ENCODE peak calls at places on chromosomes 2 and 18, in four cellular contexts. F is AG10803; B is T-helper 9 cell; X is activated CD4-positive, CD25-positive, alpha-beta regulatory T cell treated with anti-CD3 and anti-CD28 coated beads, Interleukin-2, amount 50 U/mL, for 16 hours. P is an unnamed sample.
A peak's percentile ranks its signal among the peaks of the same experiment; 100 is the strongest.

GRCh38 chr18:68056936-68057335 is 540.4 kb upstream of the DSEL start:
- DNase-seq in X (no peak), F (peak; percentile 78), B (no peak), P (no peak)

GRCh38 chr18:68874361-68874760 is 76.5 kb downstream of the CCDC102B start:
- DNase-seq in B (no peak), X (no peak), F (peak; percentile 1), P (no peak)

GRCh38 chr2:151658081-151658480 is 76.2 kb downstream of the NEB start:
- DNase-seq in F (no peak), B (no peak), X (no peak), P (no peak)

GRCh38 chr2:231227309-231228162 is 29.1 kb downstream of the ARMC9 start:
- DNase-seq in F (peak; percentile 80), B (no peak), X (peak; percentile 7), P (peak; percentile 56)

GRCh38 chr2:136211671-136212070 is 93.7 kb upstream of the CXCR4 start:
- DNase-seq in F (no peak), B (no peak), X (no peak), P (no peak)

GRCh38 chr2:174594451-174594850 is 3.2 kb downstream of the WIPF1 start:
- DNase-seq in F (no peak), B (no peak), X (no peak), P (no peak)

GRCh38 chr2:70616168-70616694 is 62.6 kb upstream of the TGFA start:
- DNase-seq in B (no peak), F (no peak), X (no peak), P (no peak)

GRCh38 chr18:3099327-3099726 is 86.4 kb upstream of the LPIN2 start:
- DNase-seq in X (no peak), B (no peak), F (no peak), P (no peak)

GRCh38 chr2:132038179-132038882 is 123.4 kb downstream of the ANKRD30BL start:
- DNase-seq in B (no peak), F (no peak), X (no peak), P (no peak)

GRCh38 chr2:28269019-28269784 is 123.5 kb upstream of the FOSL2 start:
- DNase-seq in B (no peak), X (no peak), F (no peak), P (no peak)

GRCh38 chr18:74264303-74265020 is 27.3 kb downstream of the CYB5A start:
- DNase-seq in X (no peak), B (no peak), F (no peak), P (peak; percentile 40)

GRCh38 chr2:176856645-176857044 is 355.9 kb upstream of the HNRNPA3 start:
- DNase-seq in F (no peak), B (no peak), X (no peak), P (no peak)

GRCh38 chr2:182854405-182855105 is 11.9 kb downstream of the FRZB start:
- DNase-seq in B (no peak), F (no peak), X (no peak), P (no peak)

GRCh38 chr2:169928463-169928864 is 101.2 kb downstream of the UBR3 start:
- DNase-seq in B (no peak), X (no peak), F (peak; percentile 59), P (no peak)

GRCh38 chr2:100289020-100289419 is 33.3 kb downstream of the LONRF2 start:
- DNase-seq in F (no peak), B (no peak), X (no peak), P (no peak)

GRCh38 chr2:41321341-41321740 is 726.5 kb upstream of the PKDCC start:
- DNase-seq in B (no peak), F (no peak), X (no peak), P (no peak)

GRCh38 chr2:223870840-223871618 is 33.6 kb upstream of the AP1S3 start:
- DNase-seq in B (no peak), F (peak; percentile 80), X (no peak), P (no peak)